ENCODE peak calls at places on chromosomes 11 and 22, in eight cellular contexts. D, P, G, V, S, F, X and B are unnamed samples.

GRCh38 chr11:95490625-95491024 is 259.6 kb upstream of the SESN3 start:
- DNase-seq in G (no peak), P (no peak), S (no peak), F (no peak), V (no peak), D (no peak), X (no peak), B (no peak)

GRCh38 chr11:134557571-134558257 is 145.7 kb upstream of the B3GAT1 start:
- DNase-seq in V (no peak), F (no peak), X (no peak), P (no peak), G (no peak), D (no peak), S (peak), B (no peak)

GRCh38 chr22:28980326-28980725 is 81.3 kb downstream of the C22orf31 start:
- DNase-seq in D (no peak), P (no peak), F (no peak), V (no peak), S (no peak), G (no peak), X (peak), B (peak)

GRCh38 chr11:46248270-46249102 is 29.0 kb upstream of the CREB3L1 start:
- DNase-seq in V (peak), G (no peak), S (peak), D (no peak), P (no peak), F (no peak), X (peak), B (peak)

GRCh38 chr11:10688401-10688800 is 5.2 kb downstream of the IRAG1 start:
- DNase-seq in S (peak), F (no peak), D (no peak), G (no peak), V (no peak), X (no peak), P (no peak), B (no peak)

GRCh38 chr11:32333335-32333991 is 101.9 kb downstream of the WT1 start:
- DNase-seq in G (no peak), P (peak), X (peak), S (peak), D (no peak), V (no peak), F (no peak), B (no peak)

GRCh38 chr22:42229455-42230149 is 40.9 kb downstream of the TCF20 start:
- DNase-seq in G (no peak), F (no peak), P (no peak), X (peak), S (no peak), D (peak), V (no peak), B (peak)

GRCh38 chr11:58576792-58577440 is 1.3 kb upstream of the LPXN start:
- DNase-seq in F (no peak), X (peak), P (no peak), S (no peak), G (no peak), V (peak), D (no peak), B (peak)

GRCh38 chr11:69274531-69275016 is 19.4 kb upstream of the MYEOV start:
- DNase-seq in P (peak), V (no peak), F (no peak), X (no peak), S (no peak), D (no peak), G (no peak), B (peak)

GRCh38 chr11:110606415-110606814 is 105.8 kb downstream of the ARHGAP20 start:
- DNase-seq in S (peak), D (no peak), F (no peak), P (no peak), G (no peak), V (no peak), X (no peak), B (peak)

GRCh38 chr11:10930961-10931760 is 73.3 kb upstream of the ZBED5 start:
- DNase-seq in F (peak), X (peak), V (peak), P (peak), G (peak), S (peak), D (peak), B (peak)

GRCh38 chr11:125916683-125917337 is 12.5 kb downstream of the DDX25 start:
- DNase-seq in P (no peak), G (no peak), S (no peak), F (no peak), X (no peak), D (peak), V (no peak), B (no peak)

GRCh38 chr22:40300884-40301672 is 45.2 kb upstream of the ADSL start:
- DNase-seq in S (no peak), D (no peak), X (no peak), V (no peak), F (no peak), P (no peak), G (no peak), B (no peak)

GRCh38 chr22:47123006-47123826 is 360.8 kb downstream of the TBC1D22A start:
- DNase-seq in G (no peak), V (no peak), S (no peak), X (no peak), F (no peak), D (no peak), P (peak), B (peak)